ENCODE peak calls at places on chromosomes 13 and 19, in five cellular contexts. One of them, this sample, is unnamed.

GRCh38 chr19:944171-944567 is 18.3 kb downstream of the ARID3A start:
- DNase-seq in coronary artery: no peak
- DNase-seq in mucosa of descending colon: peak
- DNase-seq in PC-3: no peak
- DNase-seq in ascending aorta: no peak
- DNase-seq in this sample: peak

GRCh38 chr13:18978447-18978846 is 203.2 kb downstream of the TUBA3C start:
- DNase-seq in ascending aorta: no peak
- DNase-seq in PC-3: no peak
- DNase-seq in coronary artery: no peak
- DNase-seq in mucosa of descending colon: no peak
- DNase-seq in this sample: no peak

GRCh38 chr13:45166858-45167257 is 34.0 kb downstream of the KCTD4 start:
- DNase-seq in ascending aorta: no peak
- DNase-seq in PC-3: no peak
- DNase-seq in coronary artery: no peak
- DNase-seq in mucosa of descending colon: no peak
- DNase-seq in this sample: no peak

GRCh38 chr19:16188521-16188920 is 3.3 kb downstream of the FAM32A start:
- DNase-seq in ascending aorta: no peak
- DNase-seq in mucosa of descending colon: no peak
- DNase-seq in coronary artery: no peak
- DNase-seq in PC-3: no peak
- DNase-seq in this sample: no peak

GRCh38 chr13:50361282-50361681 is 346.0 kb downstream of the KCNRG start:
- DNase-seq in ascending aorta: no peak
- DNase-seq in coronary artery: no peak
- DNase-seq in PC-3: no peak
- DNase-seq in mucosa of descending colon: no peak
- DNase-seq in this sample: no peak

GRCh38 chr19:10353793-10354391 is 14.5 kb upstream of the ICAM3 start:
- DNase-seq in coronary artery: no peak
- DNase-seq in mucosa of descending colon: no peak
- DNase-seq in PC-3: peak
- DNase-seq in ascending aorta: no peak
- DNase-seq in this sample: no peak

GRCh38 chr19:49157445-49158224 is at the start of gene TRPM4:
- DNase-seq in mucosa of descending colon: peak
- DNase-seq in PC-3: peak
- DNase-seq in ascending aorta: peak
- DNase-seq in coronary artery: peak
- DNase-seq in this sample: peak

GRCh38 chr13:50476579-50476978 is 366.9 kb downstream of the DLEU7 start:
- DNase-seq in PC-3: no peak
- DNase-seq in mucosa of descending colon: no peak
- DNase-seq in coronary artery: no peak
- DNase-seq in ascending aorta: no peak
- DNase-seq in this sample: no peak

GRCh38 chr13:45512148-45512498 is 47.4 kb downstream of the COG3 start:
- DNase-seq in coronary artery: no peak
- DNase-seq in ascending aorta: no peak
- DNase-seq in mucosa of descending colon: no peak
- DNase-seq in PC-3: peak
- DNase-seq in this sample: no peak

GRCh38 chr13:109345433-109345941 is 440.9 kb downstream of the IRS2 start:
- DNase-seq in coronary artery: no peak
- DNase-seq in mucosa of descending colon: no peak
- DNase-seq in ascending aorta: no peak
- DNase-seq in PC-3: peak
- DNase-seq in this sample: no peak

GRCh38 chr13:29991343-29991742 is 140.9 kb upstream of the UBL3 start:
- DNase-seq in ascending aorta: no peak
- DNase-seq in mucosa of descending colon: no peak
- DNase-seq in coronary artery: no peak
- DNase-seq in PC-3: peak
- DNase-seq in this sample: no peak

GRCh38 chr19:16801599-16801998 is 27.6 kb upstream of the SIN3B start:
- DNase-seq in PC-3: peak
- DNase-seq in ascending aorta: no peak
- DNase-seq in coronary artery: no peak
- DNase-seq in mucosa of descending colon: no peak
- DNase-seq in this sample: no peak

GRCh38 chr19:7927605-7928333 is 1.8 kb upstream of the CTXN1 start:
- DNase-seq in coronary artery: no peak
- DNase-seq in mucosa of descending colon: no peak
- DNase-seq in PC-3: no peak
- DNase-seq in ascending aorta: no peak
- DNase-seq in this sample: no peak

GRCh38 chr19:14375582-14376291 is 5.5 kb upstream of the ADGRE5 start:
- DNase-seq in ascending aorta: peak
- DNase-seq in mucosa of descending colon: no peak
- DNase-seq in PC-3: no peak
- DNase-seq in coronary artery: no peak
- DNase-seq in this sample: no peak

GRCh38 chr13:32969516-32969941 is 46.7 kb upstream of the KL start:
- DNase-seq in coronary artery: no peak
- DNase-seq in mucosa of descending colon: peak
- DNase-seq in ascending aorta: no peak
- DNase-seq in PC-3: no peak
- DNase-seq in this sample: no peak
- TF ChIP-seq CTCF in coronary artery: no peak
- TF ChIP-seq CTCF in mucosa of descending colon: no peak
- TF ChIP-seq CTCF in ascending aorta: no peak
- TF ChIP-seq CTCF in PC-3: no peak
- TF ChIP-seq CTCF in this sample: no peak

GRCh38 chr13:112893570-112894422 is 75.2 kb upstream of the MCF2L start:
- DNase-seq in ascending aorta: no peak
- DNase-seq in coronary artery: no peak
- DNase-seq in PC-3: peak
- DNase-seq in mucosa of descending colon: peak
- DNase-seq in this sample: peak
- TF ChIP-seq CTCF in ascending aorta: no peak
- TF ChIP-seq CTCF in coronary artery: no peak
- TF ChIP-seq CTCF in PC-3: no peak
- TF ChIP-seq CTCF in mucosa of descending colon: no peak
- TF ChIP-seq CTCF in this sample: no peak

GRCh38 chr13:41848435-41849255 is 112.3 kb downstream of the VWA8 start:
- DNase-seq in mucosa of descending colon: no peak
- DNase-seq in PC-3: no peak
- DNase-seq in coronary artery: no peak
- DNase-seq in ascending aorta: no peak
- DNase-seq in this sample: no peak
- TF ChIP-seq CTCF in mucosa of descending colon: no peak
- TF ChIP-seq CTCF in PC-3: peak
- TF ChIP-seq CTCF in coronary artery: no peak
- TF ChIP-seq CTCF in ascending aorta: peak
- TF ChIP-seq CTCF in this sample: no peak

GRCh38 chr19:55809381-55810058 is 22.3 kb downstream of the NLRP11 start:
- DNase-seq in coronary artery: no peak
- DNase-seq in ascending aorta: peak
- DNase-seq in PC-3: peak
- DNase-seq in mucosa of descending colon: peak
- DNase-seq in this sample: peak
- TF ChIP-seq CTCF in coronary artery: no peak
- TF ChIP-seq CTCF in ascending aorta: no peak
- TF ChIP-seq CTCF in PC-3: peak
- TF ChIP-seq CTCF in mucosa of descending colon: peak
- TF ChIP-seq CTCF in this sample: peak

DNA sequence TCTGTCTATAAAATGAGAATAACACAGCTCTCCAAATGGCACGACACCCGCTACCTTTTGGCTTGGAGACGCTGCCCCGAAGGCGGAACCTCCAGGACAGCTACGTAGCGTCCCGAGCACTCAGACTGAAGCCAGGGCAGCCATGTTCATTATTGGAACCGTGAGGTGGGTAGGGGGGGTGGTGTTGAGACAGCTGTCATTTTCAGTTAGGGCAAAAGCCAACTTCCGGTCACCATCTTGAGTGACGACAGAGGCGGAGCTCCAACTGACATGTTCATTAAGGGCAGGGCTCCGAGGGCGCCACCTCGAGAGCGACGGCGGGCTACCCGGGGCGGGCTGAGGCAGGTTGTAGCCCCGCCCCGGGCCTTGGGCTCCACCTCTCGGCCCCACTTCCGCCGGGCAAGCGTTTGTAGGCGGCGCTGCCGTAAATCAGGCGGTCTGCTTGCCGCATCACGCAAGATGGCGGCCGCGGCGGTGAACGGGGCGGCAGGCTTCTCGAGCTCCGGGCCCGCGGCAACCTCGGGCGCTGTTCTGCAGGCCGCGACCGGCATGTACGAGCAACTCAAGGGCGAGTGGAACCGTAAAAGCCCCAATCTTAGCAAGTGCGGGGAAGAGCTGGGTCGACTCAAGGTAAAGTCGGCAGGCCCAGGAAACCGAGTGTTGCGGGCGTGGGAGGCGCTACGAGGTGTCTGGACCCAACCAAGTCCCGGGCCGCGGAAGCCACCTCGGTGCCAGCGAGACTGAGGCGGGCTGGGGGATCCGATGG is at the start of gene PSMD8:
- DNase-seq in ascending aorta: peak
- DNase-seq in coronary artery: peak
- DNase-seq in mucosa of descending colon: peak
- DNase-seq in PC-3: peak
- DNase-seq in this sample: peak
- TF ChIP-seq CTCF in ascending aorta: peak
- TF ChIP-seq CTCF in coronary artery: no peak
- TF ChIP-seq CTCF in mucosa of descending colon: peak
- TF ChIP-seq CTCF in PC-3: peak
- TF ChIP-seq CTCF in this sample: no peak

GRCh38 chr13:20461860-20462532 is 63.7 kb downstream of the CRYL1 start:
- DNase-seq in coronary artery: no peak
- DNase-seq in PC-3: no peak
- DNase-seq in mucosa of descending colon: no peak
- DNase-seq in ascending aorta: no peak
- DNase-seq in this sample: no peak
- TF ChIP-seq CTCF in coronary artery: no peak
- TF ChIP-seq CTCF in PC-3: no peak
- TF ChIP-seq CTCF in mucosa of descending colon: no peak
- TF ChIP-seq CTCF in ascending aorta: no peak
- TF ChIP-seq CTCF in this sample: no peak

GRCh38 chr13:38814331-38814730 is 127.5 kb downstream of the FREM2 start:
- DNase-seq in mucosa of descending colon: peak
- DNase-seq in ascending aorta: no peak
- DNase-seq in coronary artery: no peak
- DNase-seq in PC-3: no peak
- DNase-seq in this sample: peak

GRCh38 chr13:38821753-38822551 is 135.1 kb downstream of the FREM2 start:
- DNase-seq in PC-3: no peak
- DNase-seq in coronary artery: no peak
- DNase-seq in ascending aorta: no peak
- DNase-seq in mucosa of descending colon: no peak
- DNase-seq in this sample: no peak

GRCh38 chr13:38819596-38819995 is 132.7 kb downstream of the FREM2 start:
- DNase-seq in mucosa of descending colon: no peak
- DNase-seq in coronary artery: no peak
- DNase-seq in ascending aorta: no peak
- DNase-seq in PC-3: no peak
- DNase-seq in this sample: no peak

GRCh38 chr13:38824342-38824741 is 137.5 kb downstream of the FREM2 start:
- DNase-seq in ascending aorta: no peak
- DNase-seq in mucosa of descending colon: no peak
- DNase-seq in coronary artery: no peak
- DNase-seq in PC-3: no peak
- DNase-seq in this sample: no peak

DNA sequence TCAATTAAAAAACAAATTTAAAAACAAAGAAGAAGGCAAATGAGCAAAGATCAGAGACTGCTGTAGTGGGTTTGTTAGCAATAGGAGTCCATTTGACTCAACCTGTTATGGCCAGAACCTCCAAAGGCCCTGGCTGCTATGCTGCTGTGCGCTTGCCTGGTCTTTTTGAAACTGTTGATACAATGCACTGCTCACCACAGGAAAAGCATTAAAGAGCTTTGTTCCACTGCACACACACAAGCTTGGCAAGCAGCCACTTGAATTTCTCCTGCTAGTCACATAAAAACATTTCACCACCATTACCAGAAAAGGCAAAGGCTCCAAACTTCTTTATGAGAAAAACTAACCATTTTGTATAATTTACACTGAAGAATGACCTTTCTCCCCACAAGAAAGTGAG is 132.2 kb downstream of the FREM2 start:
- DNase-seq in PC-3: no peak
- DNase-seq in coronary artery: no peak
- DNase-seq in mucosa of descending colon: peak
- DNase-seq in ascending aorta: no peak
- DNase-seq in this sample: no peak
- TF ChIP-seq CTCF in PC-3: no peak
- TF ChIP-seq CTCF in coronary artery: no peak
- TF ChIP-seq CTCF in mucosa of descending colon: no peak
- TF ChIP-seq CTCF in ascending aorta: no peak
- TF ChIP-seq CTCF in this sample: no peak

GRCh38 chr19:21751379-21751778 is 16.0 kb downstream of the ZNF100 start:
- DNase-seq in PC-3: no peak
- DNase-seq in coronary artery: no peak
- DNase-seq in mucosa of descending colon: no peak
- DNase-seq in ascending aorta: no peak
- DNase-seq in this sample: no peak
- TF ChIP-seq CTCF in PC-3: no peak
- TF ChIP-seq CTCF in coronary artery: no peak
- TF ChIP-seq CTCF in mucosa of descending colon: no peak
- TF ChIP-seq CTCF in ascending aorta: no peak
- TF ChIP-seq CTCF in this sample: no peak

GRCh38 chr19:19663292-19664120 is at the start of gene ATP13A1:
- DNase-seq in mucosa of descending colon: peak
- DNase-seq in coronary artery: peak
- DNase-seq in ascending aorta: peak
- DNase-seq in PC-3: peak
- DNase-seq in this sample: peak
- TF ChIP-seq CTCF in mucosa of descending colon: peak
- TF ChIP-seq CTCF in coronary artery: no peak
- TF ChIP-seq CTCF in ascending aorta: no peak
- TF ChIP-seq CTCF in PC-3: no peak
- TF ChIP-seq CTCF in this sample: no peak